ENCODE peak calls at places on chromosomes 6 and 20, in four cellular contexts. M is activated CD8-positive, alpha-beta memory T cell treated with anti-CD3 and anti-CD28 coated beads for 24 hours; B is MG63; Q is AG09319. J is an unnamed sample.

GRCh38 chr6:22873531-22874136 is 304.3 kb downstream of the HDGFL1 start:
- DNase-seq in M (no peak), B (peak), Q (peak), J (no peak)

GRCh38 chr6:163369122-163369521 is 45.4 kb upstream of the QKI start:
- DNase-seq in Q (no peak), B (no peak), M (no peak), J (no peak)

GRCh38 chr6:132285004-132285780 is 116.1 kb downstream of the MOXD1 start:
- DNase-seq in M (no peak), B (no peak), Q (no peak), J (no peak)

GRCh38 chr6:119347466-119348307 is 1.9 kb downstream of the MAN1A1 start:
- DNase-seq in Q (no peak), B (peak), M (peak), J (peak)

GRCh38 chr20:38272961-38273360 is 12.4 kb upstream of the KIAA1755 start:
- DNase-seq in B (peak), M (no peak), Q (no peak), J (no peak)

GRCh38 chr6:156976144-156977088 is 199.2 kb downstream of the ARID1B start:
- DNase-seq in M (no peak), B (peak), Q (no peak), J (no peak)

GRCh38 chr20:18440403-18440802 is 26.4 kb downstream of the DZANK1 start:
- DNase-seq in Q (no peak), M (no peak), B (no peak), J (no peak)

GRCh38 chr6:147103641-147104040 is 100.6 kb upstream of the STXBP5 start:
- DNase-seq in M (no peak), B (no peak), Q (no peak), J (no peak)

GRCh38 chr6:69987550-69987949 is 121.2 kb downstream of the COL19A1 start:
- DNase-seq in B (no peak), Q (no peak), M (no peak), J (no peak)

GRCh38 chr20:52996726-52997125 is 24.6 kb downstream of the TSHZ2 start:
- DNase-seq in Q (no peak), B (no peak), M (no peak), J (no peak)

GRCh38 chr20:5181955-5182354 is 55.1 kb downstream of the CDS2 start:
- DNase-seq in B (no peak), M (no peak), Q (no peak), J (no peak)

GRCh38 chr6:64046746-64047208 is 411.2 kb downstream of the PHF3 start:
- DNase-seq in M (no peak), Q (no peak), B (no peak), J (no peak)

GRCh38 chr6:23656257-23656731 is 469.7 kb upstream of the NRSN1 start:
- DNase-seq in Q (no peak), B (no peak), M (no peak), J (no peak)

GRCh38 chr6:160035241-160035640 is 66.4 kb downstream of the IGF2R start:
- DNase-seq in B (no peak), M (no peak), Q (no peak), J (no peak)

GRCh38 chr20:41572010-41572572 is 46.1 kb downstream of the CHD6 start:
- DNase-seq in M (no peak), Q (no peak), B (no peak), J (no peak)

GRCh38 chr20:52242237-52243230 is 51.0 kb upstream of the ZFP64 start:
- DNase-seq in M (no peak), B (no peak), Q (peak), J (no peak)

GRCh38 chr6:76518443-76518842 is 446.0 kb upstream of the IMPG1 start:
- DNase-seq in B (no peak), M (no peak), Q (no peak), J (no peak)

GRCh38 chr20:33482581-33482980 is 7.3 kb upstream of the CBFA2T2 start:
- DNase-seq in M (no peak), Q (no peak), B (no peak), J (no peak)

GRCh38 chr20:58650181-58650775 is 805 bp upstream of the STX16 start:
- DNase-seq in M (peak), Q (no peak), B (no peak), J (no peak)

GRCh38 chr6:95768539-95768938 is 191.2 kb downstream of the MANEA start:
- DNase-seq in Q (no peak), M (no peak), B (no peak), J (no peak)

GRCh38 chr6:157607317-157608109 is 215.5 kb upstream of the SNX9 start:
- DNase-seq in Q (no peak), M (no peak), B (no peak), J (no peak)

GRCh38 chr20:52454660-52455059 is 263.1 kb upstream of the ZFP64 start:
- DNase-seq in M (no peak), Q (no peak), B (peak), J (no peak)

GRCh38 chr6:24139080-24139479 is 13.1 kb downstream of the NRSN1 start:
- DNase-seq in Q (no peak), M (no peak), B (no peak), J (no peak)

J was measured in natural killer cell treated with Interleukin-12 subunit alpha and Interleukin-12 subunit beta and Interleukin-15 and Interleukin-18, amount 100 ng/mL, for 72 hours.